ENCODE peak calls at places on chromosomes 12 and 14, in ten cellular contexts. P is stomach; Z is activated T-helper 1 cell treated with anti-CD3 and anti-CD28 coated beads, Interleukin-2, amount 50 U/mL, for 16 hours; O is BJ; U is iPS DF 6.9; F is choroid plexus epithelial cell; G is Kasumi-1; I is MCF 10A; Q is stimulated activated CD8-positive, alpha-beta memory T cell treated with anti-CD3 and anti-CD28 coated beads, Interleukin-4, amount 100 ng/mL, for 24 hours; D is AML-193. W is an unnamed sample.

GRCh38 chr14:104128981-104129380 is 9.4 kb upstream of the KIF26A start:
- DNase-seq in P (no peak), Z (no peak), O (no peak), U (no peak), F (no peak), G (no peak), I (no peak), Q (no peak), D (no peak), W (no peak)

GRCh38 chr14:67413806-67414769 is 2.1 kb upstream of the PLEK2 start:
- DNase-seq in P (no peak), Z (no peak), O (peak), U (no peak), F (peak), G (peak), I (peak), Q (peak), D (no peak), W (no peak)

GRCh38 chr14:41609704-41610183 is 3.1 kb downstream of the LRFN5 start:
- DNase-seq in P (no peak), Z (no peak), O (no peak), U (no peak), F (peak), G (peak), I (no peak), Q (no peak), D (no peak), W (no peak)

GRCh38 chr12:80936642-80937390 is 918 bp downstream of the LIN7A start:
- DNase-seq in P (peak), Z (no peak), O (no peak), U (peak), F (peak), G (no peak), I (peak), Q (no peak), D (no peak), W (peak)

GRCh38 chr12:53077030-53077429 is 2.2 kb downstream of the SPRYD3 start:
- DNase-seq in P (no peak), Z (no peak), O (no peak), U (no peak), F (no peak), G (no peak), I (no peak), Q (no peak), D (no peak), W (no peak)

GRCh38 chr12:117039891-117040309 is 59.3 kb downstream of the TESC start:
- DNase-seq in P (no peak), Z (no peak), O (no peak), U (no peak), F (no peak), G (no peak), I (no peak), Q (no peak), D (no peak), W (no peak)

GRCh38 chr12:31591308-31591901 is 469 bp upstream of the DENND5B start:
- DNase-seq in P (no peak), Z (no peak), O (no peak), U (no peak), F (peak), G (peak), I (no peak), Q (no peak), D (no peak), W (no peak)

GRCh38 chr12:71870409-71870808 is 30.9 kb downstream of the TBC1D15 start:
- DNase-seq in P (no peak), Z (no peak), O (no peak), U (no peak), F (no peak), G (no peak), I (peak), Q (no peak), D (peak), W (no peak)

GRCh38 chr12:80053048-80053790 is 46.1 kb upstream of the OTOGL start:
- DNase-seq in P (peak), Z (no peak), O (peak), U (no peak), F (peak), G (no peak), I (peak), Q (no peak), D (no peak), W (peak)

GRCh38 chr14:93967637-93968250 is 8.6 kb downstream of the ASB2 start:
- DNase-seq in P (no peak), Z (no peak), O (no peak), U (no peak), F (no peak), G (peak), I (no peak), Q (no peak), D (peak), W (no peak)

GRCh38 chr14:49959822-49960408 is 67.0 kb downstream of the ARF6 start:
- DNase-seq in P (no peak), Z (no peak), O (no peak), U (no peak), F (no peak), G (no peak), I (no peak), Q (no peak), D (no peak), W (no peak)

GRCh38 chr12:27305673-27306504 is 26.7 kb upstream of the BMAL2 start:
- DNase-seq in P (no peak), Z (no peak), O (no peak), U (no peak), F (peak), G (peak), I (peak), Q (no peak), D (peak), W (no peak)

GRCh38 chr12:3527181-3527580 is 36.2 kb downstream of the PRMT8 start:
- DNase-seq in P (no peak), Z (no peak), O (peak), U (no peak), F (peak), G (no peak), I (peak), Q (no peak), D (no peak), W (no peak)

GRCh38 chr14:69181491-69181890 is 9.8 kb upstream of the EXD2 start:
- DNase-seq in P (no peak), Z (no peak), O (no peak), U (no peak), F (no peak), G (no peak), I (no peak), Q (no peak), D (no peak), W (no peak)

GRCh38 chr12:23349550-23349949 is 599.9 kb downstream of the SOX5 start:
- DNase-seq in P (no peak), Z (no peak), O (no peak), U (no peak), F (no peak), G (no peak), I (no peak), Q (no peak), D (no peak), W (no peak)

GRCh38 chr14:44606576-44606975 is 99.5 kb upstream of the FSCB start:
- DNase-seq in P (no peak), Z (no peak), O (no peak), U (no peak), F (no peak), G (no peak), I (no peak), Q (no peak), D (no peak), W (no peak)

GRCh38 chr12:59744564-59744963 is 148.7 kb downstream of the SLC16A7 start:
- DNase-seq in P (no peak), Z (no peak), O (no peak), U (no peak), F (no peak), G (no peak), I (no peak), Q (no peak), D (no peak), W (no peak)

GRCh38 chr12:93521225-93521854 is 51.1 kb upstream of the SOCS2 start:
- DNase-seq in P (peak), Z (no peak), O (no peak), U (no peak), F (peak), G (no peak), I (no peak), Q (no peak), D (no peak), W (no peak)

GRCh38 chr14:101734241-101734847 is 27.2 kb upstream of the PPP2R5C start:
- DNase-seq in P (no peak), Z (no peak), O (no peak), U (no peak), F (no peak), G (no peak), I (no peak), Q (no peak), D (no peak), W (no peak)